ENCODE peak calls at places on chromosomes 6 and 20, in nine cellular contexts. X is fibroblast of lung, K is testis, F is psoas muscle, P is thoracic aorta, T is lung, I is GM12878, G is transverse colon, M is mammary epithelial cell. D is an unnamed sample.

GRCh38 chr6:62891065-62891647 is 320.1 kb upstream of the FKBP1C start:
- DNase-seq in X (no peak), K (no peak), F (no peak), P (no peak), T (no peak), I (no peak), G (no peak), M (no peak), D (peak; percentile 16)

GRCh38 chr6:108594640-108595039 is 33.9 kb downstream of the FOXO3 start:
- DNase-seq in X (no peak), K (no peak), F (peak; percentile 17), P (peak; percentile 30), T (peak; percentile 42), I (no peak), G (no peak), M (no peak), D (no peak)

GRCh38 chr20:46699651-46700359 is 9.6 kb upstream of the SLC2A10 start:
- DNase-seq in X (no peak), K (no peak), F (no peak), P (no peak), T (no peak), I (no peak), G (no peak), M (peak; percentile 33), D (peak; percentile 62)

GRCh38 chr6:133584903-133585302 is 304.0 kb upstream of the TCF21 start:
- DNase-seq in X (no peak), K (no peak), F (no peak), P (no peak), T (no peak), I (no peak), G (no peak), M (no peak), D (no peak)

GRCh38 chr20:25313608-25314007 is 65.7 kb downstream of the PYGB start:
- DNase-seq in X (no peak), K (no peak), F (no peak), P (no peak), T (no peak), I (no peak), G (no peak), M (no peak), D (no peak)

GRCh38 chr20:53606364-53606985 is 12.8 kb upstream of the ZNF217 start:
- DNase-seq in X (peak; percentile 84), K (peak; percentile 15), F (no peak), P (no peak), T (no peak), I (no peak), G (no peak), M (no peak), D (peak; percentile 89)

GRCh38 chr20:39630215-39630614 is 668.1 kb downstream of the DHX35 start:
- DNase-seq in X (no peak), K (no peak), F (no peak), P (no peak), T (no peak), I (no peak), G (no peak), M (no peak), D (no peak)

GRCh38 chr20:63540417-63541186 is 3.4 kb upstream of the PTK6 start:
- DNase-seq in X (no peak), K (no peak), F (no peak), P (no peak), T (no peak), I (no peak), G (no peak), M (no peak), D (no peak)

GRCh38 chr6:102520981-102521380 is 1127.5 kb downstream of the GRIK2 start:
- DNase-seq in X (no peak), K (no peak), F (no peak), P (no peak), T (no peak), I (no peak), G (no peak), M (no peak), D (no peak)

DNA sequence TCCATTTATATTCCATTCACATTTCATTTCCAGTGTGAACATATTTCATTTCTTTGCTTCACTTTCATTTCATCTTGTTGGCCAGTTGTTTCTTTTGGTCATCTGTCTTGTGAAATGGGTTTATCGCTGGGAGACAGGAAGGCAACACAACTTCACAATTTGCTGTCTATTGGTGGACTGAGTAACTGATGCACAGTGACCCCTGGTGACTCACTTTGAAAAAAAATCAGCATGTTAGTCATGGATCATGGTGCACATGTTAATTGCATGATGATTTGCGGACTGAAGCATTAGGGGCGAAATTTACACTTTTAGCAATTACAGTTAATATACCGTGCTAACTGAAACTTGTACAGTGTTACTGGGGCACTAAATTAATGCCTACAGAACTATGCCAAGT is 37.1 kb downstream of the SLC24A3 start:
- DNase-seq in X (no peak), K (no peak), F (no peak), P (no peak), T (peak; percentile 26), I (no peak), G (no peak), M (no peak), D (peak; percentile 37)
- TF ChIP-seq CTCF in X (no peak), K (no peak), F (no peak), P (no peak), T (no peak), I (no peak), G (no peak), M (no peak), D (no peak)

GRCh38 chr20:22768266-22768665 is 183.9 kb upstream of the FOXA2 start:
- DNase-seq in X (no peak), K (no peak), F (no peak), P (no peak), T (no peak), I (no peak), G (no peak), M (no peak), D (no peak)

GRCh38 chr20:22763257-22763906 is 179.0 kb upstream of the FOXA2 start:
- DNase-seq in X (no peak), K (no peak), F (no peak), P (no peak), T (peak; percentile 40), I (no peak), G (no peak), M (peak; percentile 91), D (peak; percentile 74)

GRCh38 chr20:22757424-22758189 is 173.2 kb upstream of the FOXA2 start:
- DNase-seq in X (no peak), K (no peak), F (no peak), P (no peak), T (no peak), I (no peak), G (no peak), M (no peak), D (no peak)

DNA sequence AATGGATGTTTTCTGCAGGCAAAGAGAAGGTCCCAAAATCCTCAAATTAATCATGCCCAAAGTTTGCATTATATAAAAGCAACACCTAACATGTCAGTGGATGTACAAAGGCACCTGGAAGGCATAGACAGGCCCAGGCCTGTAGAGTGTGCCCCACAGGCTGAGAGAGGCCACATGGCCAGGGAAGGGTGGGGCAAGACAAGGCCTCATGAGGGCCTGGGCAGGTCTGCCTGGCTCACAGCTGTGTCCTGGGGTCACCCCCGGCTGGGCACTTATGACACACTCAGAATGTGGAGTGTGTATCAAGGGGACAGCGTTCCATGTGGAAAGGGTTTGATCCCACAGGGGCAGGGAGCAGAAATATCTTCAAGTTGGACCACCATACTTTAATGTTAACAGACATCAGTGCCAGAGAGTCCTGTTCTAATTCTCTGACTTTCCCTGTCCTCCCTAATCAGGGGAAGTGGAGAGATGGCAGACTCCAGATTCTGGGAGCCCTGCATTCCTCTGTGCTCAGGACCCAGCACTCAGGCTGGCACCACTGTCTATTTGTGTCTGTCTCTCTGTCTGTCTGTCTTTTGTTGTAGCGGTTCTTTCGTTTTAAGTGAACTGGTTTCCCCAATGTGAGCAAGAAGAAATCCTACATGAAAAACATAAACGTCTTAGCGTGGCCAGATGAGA is 178.3 kb upstream of the FOXA2 start:
- DNase-seq in X (no peak), K (no peak), F (no peak), P (no peak), T (no peak), I (no peak), G (no peak), M (peak; percentile 93), D (no peak)
- H3K4me3 ChIP-seq in X (no peak overlapping the region), K (no peak overlapping the region), F (no peak overlapping the region), P (peak overlapping the region; percentile 60), T (no peak overlapping the region), I (no peak overlapping the region), G (no peak overlapping the region), M (peak overlapping the region; percentile 7), D (no peak overlapping the region)

GRCh38 chr6:79946242-79946641 is 1.1 kb downstream of the ELOVL4 start:
- DNase-seq in X (peak; percentile 42), K (no peak), F (no peak), P (no peak), T (no peak), I (no peak), G (no peak), M (peak; percentile 11), D (peak; percentile 41)
- TF ChIP-seq CTCF in X (peak; percentile 46), K (no peak), F (no peak), P (no peak), T (no peak), I (peak; percentile 36), G (no peak), M (peak; percentile 49), D (peak; percentile 58)

DNA sequence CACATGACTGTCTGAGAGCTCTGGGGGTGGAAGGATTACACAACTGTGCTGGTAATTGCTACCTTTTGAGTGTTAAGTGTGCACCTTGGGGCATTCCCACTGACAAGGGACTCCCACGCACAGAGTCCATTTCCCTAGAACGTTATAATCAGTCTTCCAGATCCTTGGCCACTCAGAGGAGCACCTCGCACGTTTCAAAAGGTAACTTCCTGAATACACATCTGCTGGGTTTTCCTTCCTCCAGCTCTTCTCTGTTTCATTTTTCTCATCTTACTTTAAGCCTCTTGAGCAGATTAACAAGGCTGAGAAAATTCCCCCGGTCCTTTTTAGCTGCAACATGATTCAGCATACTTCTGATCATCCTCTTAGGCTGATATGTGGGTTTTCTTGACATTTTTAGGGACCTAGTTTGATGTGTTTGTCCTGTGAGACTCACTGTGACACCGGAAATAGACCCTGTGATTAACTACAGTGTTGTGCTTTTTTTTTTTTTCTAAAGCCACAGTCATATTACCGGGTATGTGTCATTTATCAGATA is 98.4 kb upstream of the DUSP22 start:
- DNase-seq in X (no peak), K (no peak), F (no peak), P (no peak), T (no peak), I (peak; percentile 93), G (no peak), M (no peak), D (no peak)
- H3K4me3 ChIP-seq in X (no peak overlapping the region), K (no peak overlapping the region), F (no peak overlapping the region), P (no peak overlapping the region), T (no peak overlapping the region), I (no peak overlapping the region), G (no peak overlapping the region), M (no peak overlapping the region), D (no peak overlapping the region)